ENCODE peak calls at places on chromosomes 5 and 9, in ten cellular contexts. S is non-pigmented ciliary epithelial cell; A is fibroblast of mammary gland; V is left ventricle myocardium superior; R is effector CD4-positive, alpha-beta T cell; P is stomach; L is OCI-LY7; U is endothelial cell; C is activated effector memory CD4-positive, alpha-beta T cell treated with anti-CD3 and anti-CD28 coated beads, Interleukin-2, amount 50 U/mL, for 16 hours; Z is iris pigment epithelial cell. H is an unnamed sample.

GRCh38 chr5:133423618-133424282 is 188.6 kb downstream of the FSTL4 start:
- DNase-seq in C (peak), P (peak), Z (peak), S (no peak), U (peak), A (peak), V (peak), R (peak), L (peak), H (peak)

GRCh38 chr5:87949665-87950640 is 318.7 kb downstream of the TMEM161B start:
- DNase-seq in S (no peak), L (no peak), R (no peak), A (no peak), P (no peak), Z (no peak), V (no peak), U (no peak), C (no peak), H (no peak)

GRCh38 chr5:157744055-157745011 is 821 bp downstream of the LSM11 start:
- DNase-seq in R (no peak), S (no peak), A (no peak), U (peak), L (peak), C (peak), V (peak), P (no peak), Z (no peak), H (peak)

GRCh38 chr5:32827981-32828380 is 116.9 kb downstream of the NPR3 start:
- DNase-seq in P (no peak), U (no peak), V (no peak), C (no peak), Z (no peak), S (no peak), R (no peak), A (no peak), L (no peak), H (no peak)

GRCh38 chr5:15500326-15500958 is 462 bp downstream of the FBXL7 start:
- DNase-seq in R (no peak), P (peak), S (no peak), A (peak), U (peak), Z (peak), C (no peak), L (no peak), V (peak), H (no peak)

GRCh38 chr5:67000794-67001475 is 195.7 kb downstream of the CD180 start:
- DNase-seq in S (no peak), C (no peak), V (no peak), R (no peak), Z (no peak), A (no peak), U (no peak), P (no peak), L (no peak), H (no peak)

GRCh38 chr9:84659273-84659672 is 10.3 kb upstream of the NTRK2 start:
- DNase-seq in S (no peak), A (no peak), R (no peak), P (no peak), U (no peak), V (no peak), Z (no peak), L (no peak), C (no peak), H (no peak)

GRCh38 chr5:43192558-43193170 is 639 bp downstream of the NIM1K start:
- DNase-seq in P (no peak), V (peak), Z (peak), C (peak), L (no peak), R (no peak), A (peak), U (peak), S (no peak), H (peak)

GRCh38 chr5:4335078-4335477 is 739.4 kb downstream of the IRX1 start:
- DNase-seq in A (no peak), V (no peak), Z (no peak), R (no peak), C (no peak), P (no peak), U (no peak), S (no peak), L (no peak), H (no peak)

GRCh38 chr5:30069441-30070263 is 1123.8 kb upstream of the CDH6 start:
- DNase-seq in R (no peak), C (no peak), V (no peak), L (no peak), Z (no peak), A (no peak), P (no peak), U (no peak), S (no peak), H (no peak)

GRCh38 chr5:122723606-122724352 is 51.1 kb upstream of the SNX2 start:
- DNase-seq in Z (peak), R (no peak), S (peak), U (no peak), C (no peak), L (no peak), A (peak), V (no peak), P (no peak), H (peak)

GRCh38 chr5:66717455-66718373 is 121.5 kb downstream of the MAST4 start:
- DNase-seq in P (no peak), R (no peak), Z (no peak), S (no peak), U (no peak), A (no peak), C (no peak), L (no peak), V (peak), H (no peak)

GRCh38 chr9:95506692-95507455 is 9.9 kb downstream of the PTCH1 start:
- DNase-seq in L (peak), S (no peak), C (peak), A (peak), R (no peak), Z (peak), P (peak), U (peak), V (peak), H (peak)

GRCh38 chr5:138438003-138438723 is 694 bp upstream of the REEP2 start:
- DNase-seq in A (no peak), R (no peak), C (no peak), Z (no peak), V (no peak), L (no peak), P (no peak), S (no peak), U (no peak), H (no peak)

GRCh38 chr9:36396985-36397384 is 3.1 kb downstream of the RNF38 start:
- DNase-seq in U (no peak), Z (peak), V (no peak), A (peak), L (no peak), S (no peak), R (no peak), P (no peak), C (no peak), H (no peak)

GRCh38 chr5:2754621-2755370 is 3.3 kb upstream of the IRX2 start:
- DNase-seq in Z (no peak), V (no peak), S (no peak), C (no peak), P (no peak), A (no peak), L (no peak), U (peak), R (no peak), H (no peak)

GRCh38 chr5:135242021-135242480 is 157.0 kb downstream of the MACROH2A1 start:
- DNase-seq in A (peak), Z (no peak), P (peak), U (no peak), V (no peak), R (no peak), C (peak), S (no peak), L (no peak), H (no peak)

GRCh38 chr5:161378701-161379100 is 167.8 kb downstream of the GABRB2 start:
- DNase-seq in A (no peak), C (no peak), U (no peak), R (no peak), L (no peak), Z (no peak), V (no peak), P (no peak), S (no peak), H (no peak)

GRCh38 chr9:113274474-113275146 is 762 bp downstream of the CDC26 start:
- DNase-seq in A (peak), L (peak), P (no peak), V (no peak), S (no peak), C (no peak), R (peak), U (peak), Z (peak), H (peak)

GRCh38 chr5:33381243-33381642 is 59.5 kb upstream of the TARS1 start:
- DNase-seq in Z (no peak), U (no peak), L (no peak), C (no peak), A (no peak), P (no peak), S (no peak), R (no peak), V (no peak), H (no peak)

GRCh38 chr5:171336486-171337206 is 27.6 kb downstream of the TLX3 start:
- DNase-seq in Z (peak), C (no peak), A (peak), P (peak), L (no peak), V (peak), R (no peak), S (peak), U (peak), H (no peak)

GRCh38 chr5:174327317-174327864 is 281.9 kb downstream of the NSG2 start:
- DNase-seq in Z (peak), A (peak), P (peak), C (peak), R (peak), U (peak), L (peak), S (peak), V (peak), H (peak)

GRCh38 chr5:6573651-6574101 is 59.2 kb downstream of the NSUN2 start:
- DNase-seq in Z (no peak), P (no peak), U (no peak), A (no peak), S (no peak), C (no peak), R (no peak), V (no peak), L (no peak), H (no peak)

GRCh38 chr9:115264333-115264732 is 146.4 kb upstream of the TNC start:
- DNase-seq in V (no peak), P (no peak), A (peak), U (no peak), R (no peak), S (peak), C (no peak), L (no peak), Z (peak), H (no peak)

GRCh38 chr5:105968961-105969360 is 1701.8 kb downstream of the EFNA5 start:
- DNase-seq in V (no peak), C (no peak), L (no peak), Z (peak), S (no peak), P (no peak), A (peak), U (no peak), R (no peak), H (no peak)

GRCh38 chr9:128917151-128917849 is 3.5 kb upstream of the PHYHD1 start:
- DNase-seq in Z (peak), V (peak), R (no peak), C (no peak), L (no peak), S (no peak), U (no peak), A (peak), P (peak), H (no peak)

GRCh38 chr5:81530919-81531318 is 137.0 kb upstream of the ACOT12 start:
- DNase-seq in C (no peak), U (no peak), R (no peak), V (no peak), A (peak), S (no peak), P (no peak), Z (peak), L (no peak), H (no peak)